ENCODE peak calls at places on chromosomes 13 and 19, in six cellular contexts. K is cardiac muscle cell, B is mucosa of descending colon, C is fibroblast of lung, L is aorta, T is HCT116. Q is an unnamed sample. For H3K4me1, the result is how much of the 10 kb centered on the place peaks cover.

GRCh38 chr19:54517483-54517882 is 14.9 kb downstream of the LAIR2 start:
- DNase-seq in K (peak), C (peak), B (peak), L (peak), T (no peak), Q (peak)

GRCh38 chr13:26819067-26819466 is 58.5 kb upstream of the GPR12 start:
- DNase-seq in B (no peak), C (no peak), T (no peak), K (no peak), L (no peak), Q (no peak)

GRCh38 chr19:41936416-41936850 is 8.2 kb upstream of the ERFL start:
- DNase-seq in L (no peak), T (no peak), C (no peak), K (no peak), B (no peak), Q (no peak)

GRCh38 chr19:584240-585001 is 5.3 kb upstream of the HCN2 start:
- DNase-seq in L (no peak), C (no peak), T (no peak), B (peak), K (peak), Q (peak)

GRCh38 chr19:2636897-2637683 is 65.4 kb downstream of the GNG7 start:
- DNase-seq in K (peak), T (no peak), L (peak), B (peak), C (peak), Q (peak)

GRCh38 chr13:27853345-27853744 is 61.1 kb downstream of the GSX1 start:
- DNase-seq in T (no peak), C (no peak), K (no peak), B (no peak), L (no peak), Q (no peak)

GRCh38 chr19:12194827-12195500 is 32.1 kb downstream of the ZNF136 start:
- DNase-seq in K (peak), T (no peak), C (peak), L (peak), B (peak), Q (peak)

GRCh38 chr13:36430247-36431203 is 1.8 kb upstream of the CCNA1 start:
- DNase-seq in T (no peak), K (peak), C (peak), L (no peak), B (no peak), Q (no peak)

GRCh38 chr13:31385534-31385933 is 185.8 kb downstream of the B3GLCT start:
- DNase-seq in B (no peak), L (no peak), K (no peak), T (no peak), C (no peak), Q (no peak)

GRCh38 chr13:26896986-26897668 is 136.5 kb upstream of the GPR12 start:
- DNase-seq in C (no peak), B (no peak), T (no peak), L (no peak), K (no peak), Q (no peak)

GRCh38 chr19:19482785-19483625 is 32.3 kb downstream of the TSSK6 start:
- DNase-seq in C (peak), K (no peak), L (no peak), B (no peak), T (no peak), Q (no peak)

GRCh38 chr19:19475845-19476828 is 39.2 kb downstream of the TSSK6 start:
- DNase-seq in B (no peak), L (no peak), C (no peak), K (peak), T (no peak), Q (peak)

GRCh38 chr19:19480688-19481087 is 34.7 kb downstream of the TSSK6 start:
- DNase-seq in B (no peak), C (peak), T (no peak), K (no peak), L (no peak), Q (no peak)

GRCh38 chr19:19474950-19475781 is 40.2 kb downstream of the TSSK6 start:
- DNase-seq in B (no peak), C (no peak), K (no peak), L (no peak), T (no peak), Q (peak)

GRCh38 chr19:19477705-19478383 is 37.5 kb downstream of the TSSK6 start:
- DNase-seq in C (no peak), B (peak), L (no peak), T (no peak), K (no peak), Q (no peak)
- H3K4me1 ChIP-seq in C (under half), B (under half), L (under half), T (under half), K (under half), Q (under half)

GRCh38 chr19:46620267-46620666 is 4.6 kb downstream of the PTGIR start:
- DNase-seq in T (no peak), C (no peak), B (no peak), K (no peak), L (no peak), Q (no peak)
- H3K4me1 ChIP-seq in T (under half), C (under half), B (under half), K (under half), L (under half), Q (under half)

GRCh38 chr13:32535140-32535539 is 3.5 kb downstream of the N4BP2L2 start:
- DNase-seq in C (no peak), K (no peak), L (no peak), B (no peak), T (no peak), Q (no peak)
- H3K4me1 ChIP-seq in C (under half), K (under half), L (under half), B (under half), T (under half), Q (under half)

GRCh38 chr13:79392882-79393563 is 13.0 kb downstream of the RBM26 start:
- DNase-seq in K (peak), B (no peak), T (no peak), C (peak), L (no peak), Q (no peak)

GRCh38 chr13:79393564-79394249 is 12.3 kb downstream of the RBM26 start:
- DNase-seq in B (no peak), K (no peak), T (no peak), L (peak), C (no peak), Q (peak)

GRCh38 chr13:79398169-79398568 is 7.9 kb downstream of the RBM26 start:
- DNase-seq in L (no peak), T (no peak), C (no peak), B (no peak), K (no peak), Q (no peak)

GRCh38 chr13:79398915-79399314 is 7.1 kb downstream of the RBM26 start:
- DNase-seq in B (no peak), K (no peak), L (no peak), C (peak), T (no peak), Q (no peak)

GRCh38 chr13:79395881-79396280 is 10.2 kb downstream of the RBM26 start:
- DNase-seq in C (no peak), L (no peak), T (no peak), B (no peak), K (no peak), Q (no peak)
- H3K4me1 ChIP-seq in C (under half), L (under half), T (under half), B (under half), K (under half), Q (under half)

DNA sequence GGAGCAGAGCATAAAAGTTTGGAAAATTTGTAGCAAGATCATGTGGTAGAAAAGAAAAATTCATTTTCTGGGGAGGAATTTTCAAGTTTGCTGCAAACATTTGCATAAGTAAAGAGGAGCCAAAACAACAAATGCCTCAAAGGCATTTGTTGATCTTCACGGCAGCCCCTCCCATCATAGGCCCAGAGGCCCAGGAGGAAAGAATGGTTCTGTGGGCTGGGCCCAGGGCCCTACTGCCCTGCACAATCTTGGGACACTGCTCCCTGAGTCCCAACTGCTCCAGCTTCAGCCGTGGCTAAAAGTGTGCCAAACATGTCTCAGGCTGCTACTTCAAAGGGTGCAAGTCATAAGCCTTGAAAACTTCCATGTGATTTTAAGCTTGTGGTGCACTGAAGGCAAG is 11.3 kb downstream of the LGALS13 start:
- DNase-seq in L (no peak), T (no peak), K (no peak), B (no peak), C (no peak), Q (no peak)
- H3K4me1 ChIP-seq in L (under half), T (under half), K (under half), B (under half), C (under half), Q (under half)

GRCh38 chr19:47109541-47110375 is 3.8 kb downstream of the ZC3H4 start:
- DNase-seq in C (peak), K (peak), T (no peak), B (no peak), L (no peak), Q (no peak)
- H3K4me1 ChIP-seq in C (under half), K (under half), T (under half), B (under half), L (under half), Q (under half)

DNA sequence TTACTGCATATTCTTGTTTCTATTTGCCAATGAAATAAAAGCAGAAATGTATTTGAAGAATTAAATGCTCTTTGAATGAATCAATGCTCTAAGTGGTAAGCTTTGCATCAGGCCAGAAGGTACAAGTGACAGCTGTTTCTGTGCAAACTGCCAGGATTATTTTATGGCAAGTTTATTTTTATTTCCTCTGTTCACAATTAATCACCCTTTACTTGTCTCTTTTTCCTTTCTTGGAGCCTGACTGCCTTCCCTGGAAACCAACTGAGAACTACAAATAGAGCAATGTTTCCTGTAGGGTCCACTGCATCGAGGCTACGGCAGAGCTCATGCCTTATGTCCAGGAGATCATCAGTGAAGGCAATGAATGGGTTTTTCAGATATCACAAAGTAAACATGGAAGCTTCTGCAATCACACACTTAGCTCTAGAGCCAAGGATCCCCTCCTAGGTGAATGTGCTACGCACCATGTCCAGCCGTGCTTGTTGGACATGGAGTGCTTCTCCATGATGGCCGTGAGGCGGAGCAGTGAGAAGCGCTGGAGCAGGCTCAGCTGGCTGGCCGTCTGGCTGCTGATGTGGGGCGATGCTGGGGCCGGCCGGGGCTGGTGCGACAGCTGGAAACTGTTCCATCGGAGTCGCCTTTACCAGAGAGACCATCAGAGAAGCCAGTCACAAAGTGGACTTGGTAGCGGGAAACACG is 110.8 kb downstream of the KL start:
- DNase-seq in L (no peak), B (no peak), C (peak), K (peak), T (no peak), Q (peak)
- H3K4me1 ChIP-seq in L (under half), B (under half), C (under half), K (under half), T (under half), Q (under half)

GRCh38 chr19:55646889-55647731 is 902 bp upstream of the CCDC106 start:
- DNase-seq in T (no peak), L (no peak), K (no peak), C (no peak), B (no peak), Q (no peak)
- H3K4me1 ChIP-seq in T (under half), L (under half), K (under half), C (under half), B (under half), Q (under half)